ENCODE peak calls at places on chromosomes 11 and 22, in seven cellular contexts. I is epithelial cell of esophagus; Q is SK-N-SH; U is tibial nerve; P is GM13977; N is mucosa of descending colon; G is CD4-positive, alpha-beta T cell. C is an unnamed sample.

GRCh38 chr11:61657566-61657965 is 22.6 kb upstream of the DAGLA start:
- DNase-seq in I (peak; percentile 22), Q (no peak), U (no peak), P (no peak), N (no peak), G (no peak), C (no peak)

GRCh38 chr22:18095101-18095805 is 15.4 kb upstream of the TUBA8 start:
- DNase-seq in I (no peak), Q (no peak), U (no peak), P (no peak), N (no peak), G (no peak), C (no peak)

GRCh38 chr22:44204937-44205712 is 24.4 kb downstream of the PARVG start:
- DNase-seq in I (no peak), Q (no peak), U (no peak), P (no peak), N (no peak), G (no peak), C (peak; percentile 37)

GRCh38 chr11:77776455-77776854 is 44.1 kb downstream of the RSF1 start:
- DNase-seq in I (peak; percentile 27), Q (no peak), U (no peak), P (no peak), N (no peak), G (no peak), C (no peak)

GRCh38 chr11:114892381-114893197 is 214.3 kb downstream of the NXPE2 start:
- DNase-seq in I (no peak), Q (peak; percentile 19), U (no peak), P (peak; percentile 12), N (no peak), G (no peak), C (no peak)

GRCh38 chr22:49212002-49212401 is 615.7 kb downstream of the BRD1 start:
- DNase-seq in I (no peak), Q (no peak), U (no peak), P (no peak), N (peak; percentile 8), G (no peak), C (no peak)

GRCh38 chr22:35133702-35134395 is 67.9 kb downstream of the ISX start:
- DNase-seq in I (no peak), Q (no peak), U (no peak), P (no peak), N (no peak), G (no peak), C (no peak)

GRCh38 chr22:45009881-45010531 is at the start of gene PHF21B:
- DNase-seq in I (peak; percentile 24), Q (peak; percentile 97), U (no peak), P (peak; percentile 82), N (no peak), G (no peak), C (no peak)

GRCh38 chr11:18706330-18707243 is 8.0 kb downstream of the TMEM86A start:
- DNase-seq in I (peak; percentile 34), Q (peak; percentile 90), U (no peak), P (peak; percentile 58), N (peak; percentile 70), G (peak; percentile 42), C (no peak)

GRCh38 chr11:119794141-119794665 is 65.2 kb upstream of the NECTIN1 start:
- DNase-seq in I (no peak), Q (no peak), U (no peak), P (no peak), N (no peak), G (no peak), C (no peak)

GRCh38 chr11:1277936-1278512 is 31.4 kb downstream of the TOLLIP start:
- DNase-seq in I (no peak), Q (no peak), U (no peak), P (no peak), N (no peak), G (no peak), C (no peak)

GRCh38 chr22:27514612-27515011 is 286.9 kb downstream of the MN1 start:
- DNase-seq in I (no peak), Q (no peak), U (no peak), P (no peak), N (no peak), G (no peak), C (no peak)

GRCh38 chr11:132253469-132254264 is 883.3 kb downstream of the NTM start:
- DNase-seq in I (no peak), Q (no peak), U (no peak), P (no peak), N (no peak), G (no peak), C (no peak)

GRCh38 chr11:1856306-1857005 is 3.6 kb downstream of the LSP1 start:
- DNase-seq in I (no peak), Q (no peak), U (no peak), P (no peak), N (peak; percentile 46), G (no peak), C (no peak)

GRCh38 chr11:118641463-118642019 is 34.1 kb downstream of the PHLDB1 start:
- DNase-seq in I (peak; percentile 81), Q (peak; percentile 54), U (no peak), P (no peak), N (peak; percentile 83), G (no peak), C (no peak)

GRCh38 chr11:17298302-17298701 is 21.8 kb downstream of the NUCB2 start:
- DNase-seq in I (no peak), Q (no peak), U (no peak), P (peak; percentile 20), N (no peak), G (no peak), C (no peak)

GRCh38 chr11:46906596-46906995 is 11.8 kb downstream of the LRP4 start:
- DNase-seq in I (no peak), Q (no peak), U (no peak), P (no peak), N (no peak), G (no peak), C (no peak)

GRCh38 chr22:26709617-26710390 is 52.4 kb downstream of the MIAT start:
- DNase-seq in I (peak; percentile 15), Q (no peak), U (no peak), P (no peak), N (no peak), G (no peak), C (no peak)

GRCh38 chr11:115379528-115379927 is 124.7 kb downstream of the CADM1 start:
- DNase-seq in I (no peak), Q (no peak), U (no peak), P (peak; percentile 15), N (no peak), G (no peak), C (no peak)

GRCh38 chr11:10072841-10073240 is 221.2 kb downstream of the SBF2 start:
- DNase-seq in I (peak; percentile 13), Q (no peak), U (no peak), P (no peak), N (no peak), G (no peak), C (no peak)

DNA sequence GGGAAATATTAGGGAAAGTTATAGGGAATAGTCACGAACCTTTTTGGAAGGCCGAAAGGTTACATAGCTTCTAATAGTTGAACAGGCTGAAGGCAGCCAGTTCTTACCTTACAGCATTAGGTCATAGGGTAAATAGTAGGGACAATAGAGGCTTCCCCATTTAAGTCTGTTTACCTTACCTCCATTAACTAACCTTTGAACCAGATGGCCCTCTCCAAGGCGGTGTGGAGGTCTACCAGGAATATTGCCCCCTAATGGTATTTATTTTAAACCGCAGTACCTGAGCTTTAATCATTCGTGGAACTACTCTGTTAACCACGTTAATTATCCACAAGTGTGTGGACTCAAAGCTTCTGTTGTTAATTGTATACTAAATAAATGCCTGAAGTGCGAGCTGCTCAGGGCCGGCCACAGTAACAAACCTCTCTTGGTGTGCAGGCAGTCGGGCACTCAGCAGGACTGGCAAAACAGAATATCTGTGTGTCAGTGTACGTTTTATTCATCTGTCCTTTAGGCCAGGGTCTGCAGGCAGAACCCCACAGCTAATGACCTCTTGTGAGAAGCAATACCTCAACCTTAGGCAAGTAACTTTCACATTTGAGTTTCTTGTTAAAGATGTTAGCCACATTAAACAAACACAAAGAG is 81.7 kb downstream of the PRCP start:
- DNase-seq in I (no peak), Q (no peak), U (no peak), P (no peak), N (no peak), G (no peak), C (no peak)
- TF ChIP-seq CTCF in I (no peak), Q (no peak), U (no peak), P (no peak), N (no peak), G (no peak), C (no peak)

DNA sequence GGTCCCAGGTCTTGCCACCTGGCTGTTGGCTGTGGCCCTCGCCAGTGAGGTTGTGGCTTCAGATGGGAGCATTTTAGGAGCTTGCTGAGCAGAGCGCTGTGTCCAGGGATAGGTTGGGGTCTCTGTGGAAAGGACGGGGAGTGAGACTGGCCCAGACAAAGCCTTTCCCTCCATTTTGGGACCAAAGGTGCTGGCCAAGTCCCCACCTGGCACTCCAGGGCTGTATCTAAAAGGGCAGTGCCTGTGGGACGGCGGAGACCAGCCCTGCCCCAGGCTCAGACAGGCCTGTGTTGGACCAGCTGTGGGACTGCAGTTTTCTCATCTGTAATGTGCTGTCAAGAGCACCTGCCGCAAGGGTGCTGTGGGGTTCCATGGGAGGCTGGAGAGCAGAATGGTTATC is 5.0 kb upstream of the KCTD17 start:
- DNase-seq in I (no peak), Q (no peak), U (no peak), P (no peak), N (no peak), G (no peak), C (no peak)
- TF ChIP-seq CTCF in I (no peak), Q (no peak), U (no peak), P (no peak), N (no peak), G (no peak), C (no peak)

GRCh38 chr11:45609337-45609736 is 56.1 kb downstream of the CHST1 start:
- DNase-seq in I (no peak), Q (no peak), U (no peak), P (no peak), N (no peak), G (no peak), C (no peak)
- TF ChIP-seq CTCF in I (no peak), Q (no peak), U (no peak), P (no peak), N (no peak), G (no peak), C (no peak)

GRCh38 chr22:23268877-23269276 is 88.6 kb downstream of the BCR start:
- DNase-seq in I (no peak), Q (no peak), U (no peak), P (peak; percentile 60), N (no peak), G (no peak), C (no peak)

GRCh38 chr22:23270798-23271596 is 90.7 kb downstream of the BCR start:
- DNase-seq in I (no peak), Q (no peak), U (no peak), P (no peak), N (no peak), G (no peak), C (no peak)

GRCh38 chr22:23271597-23271908 is 91.2 kb downstream of the BCR start:
- DNase-seq in I (no peak), Q (no peak), U (no peak), P (no peak), N (no peak), G (no peak), C (no peak)

GRCh38 chr22:23269441-23270211 is 89.3 kb downstream of the BCR start:
- DNase-seq in I (no peak), Q (no peak), U (no peak), P (peak; percentile 47), N (no peak), G (no peak), C (peak; percentile 37)

GRCh38 chr22:23270212-23270733 is 90.0 kb downstream of the BCR start:
- DNase-seq in I (no peak), Q (no peak), U (no peak), P (no peak), N (no peak), G (no peak), C (no peak)
- TF ChIP-seq CTCF in I (no peak), Q (no peak), U (no peak), P (no peak), N (no peak), G (no peak), C (no peak)

GRCh38 chr22:25702046-25702445 is 39.9 kb upstream of the MYO18B start:
- DNase-seq in I (peak; percentile 15), Q (peak; percentile 61), U (no peak), P (peak; percentile 42), N (no peak), G (no peak), C (no peak)
- TF ChIP-seq CTCF in I (peak; percentile 28), Q (peak; percentile 71), U (peak; percentile 21), P (peak; percentile 50), N (no peak), G (no peak), C (no peak)

C was measured in activated B cell treated with CpG ODN at 0.5 μM for 24 hours.